ENCODE peak calls at places on chromosomes 4 and X, in ten cellular contexts. G is HCT116, N is epithelial cell of esophagus, K is right lobe of liver, P is transverse colon, D is lower leg skin, F is MM.1S, O is breast epithelium, L is right atrium auricular region, Q is left lung. C is an unnamed sample.

GRCh38 chrX:73401591-73402266 is 45.1 kb upstream of the CDX4 start:
- DNase-seq in L (no peak), Q (no peak), N (no peak), D (no peak), O (no peak), K (no peak), P (no peak), G (no peak), F (no peak), C (no peak)

GRCh38 chr4:39304651-39305050 is 61.5 kb downstream of the RFC1 start:
- DNase-seq in D (no peak), O (no peak), P (no peak), G (no peak), L (no peak), Q (no peak), F (no peak), N (no peak), K (no peak), C (peak)

GRCh38 chr4:57077550-57078311 is 32.5 kb downstream of the IGFBP7 start:
- DNase-seq in P (no peak), L (no peak), K (no peak), F (no peak), G (no peak), Q (no peak), O (no peak), D (no peak), N (peak), C (peak)

GRCh38 chr4:169115897-169116254 is 105.8 kb upstream of the CBR4 start:
- DNase-seq in K (no peak), F (no peak), L (no peak), P (peak), D (no peak), G (peak), N (peak), O (no peak), Q (peak), C (peak)

GRCh38 chr4:108512615-108513505 is 107.5 kb upstream of the RPL34 start:
- DNase-seq in F (no peak), Q (no peak), G (no peak), L (no peak), O (peak), P (no peak), N (peak), K (no peak), D (no peak), C (peak)

GRCh38 chrX:55201930-55202579 is 18.1 kb upstream of the PAGE5 start:
- DNase-seq in K (no peak), P (no peak), G (no peak), O (no peak), N (peak), F (no peak), D (no peak), L (no peak), Q (no peak), C (no peak)

GRCh38 chrX:149799095-149799721 is 17.5 kb downstream of the MAGEA9 start:
- DNase-seq in N (no peak), G (no peak), D (no peak), P (no peak), L (no peak), K (no peak), Q (no peak), O (no peak), F (no peak), C (no peak)

GRCh38 chrX:30971761-30972603 is 82.9 kb upstream of the TAB3 start:
- DNase-seq in D (no peak), L (no peak), P (peak), O (no peak), G (no peak), F (peak), Q (no peak), N (peak), K (no peak), C (no peak)

GRCh38 chrX:151779258-151779657 is 44.7 kb downstream of the CNGA2 start:
- DNase-seq in Q (no peak), G (no peak), K (no peak), L (peak), O (no peak), P (no peak), D (peak), N (no peak), F (no peak), C (no peak)

GRCh38 chr4:112403072-112403945 is 106.1 kb downstream of the ALPK1 start:
- DNase-seq in D (no peak), P (no peak), O (no peak), N (no peak), Q (no peak), G (no peak), F (no peak), K (no peak), L (no peak), C (no peak)

GRCh38 chr4:78706302-78706701 is 69.8 kb upstream of the BMP2K start:
- DNase-seq in G (no peak), Q (no peak), L (no peak), P (no peak), F (no peak), O (no peak), D (no peak), K (no peak), N (peak), C (no peak)

GRCh38 chr4:133802741-133803140 is 398.8 kb downstream of the PABPC4L start:
- DNase-seq in D (no peak), P (no peak), O (no peak), N (peak), K (no peak), F (no peak), Q (no peak), L (no peak), G (no peak), C (peak)

GRCh38 chr4:78534286-78534955 is 17.1 kb upstream of the ANXA3 start:
- DNase-seq in N (peak), Q (no peak), K (no peak), G (peak), O (peak), L (no peak), D (no peak), F (no peak), P (no peak), C (peak)

GRCh38 chrX:11724122-11725017 is 33.7 kb upstream of the MSL3 start:
- DNase-seq in G (peak), K (no peak), D (no peak), N (peak), L (no peak), F (peak), P (no peak), O (no peak), Q (no peak), C (peak)

GRCh38 chr4:147017081-147017480 is 71.4 kb upstream of the TTC29 start:
- DNase-seq in F (no peak), P (no peak), L (no peak), G (no peak), N (peak), K (no peak), O (no peak), D (no peak), Q (no peak), C (no peak)

GRCh38 chr4:144649646-144650045 is 3.7 kb downstream of the HHIP start:
- DNase-seq in D (no peak), L (no peak), O (no peak), N (no peak), F (no peak), P (no peak), G (no peak), K (no peak), Q (no peak), C (no peak)

GRCh38 chr4:170979736-170980135 is 833.5 kb upstream of the GALNTL6 start:
- DNase-seq in N (no peak), L (no peak), K (no peak), G (no peak), D (no peak), Q (no peak), P (no peak), F (no peak), O (peak), C (no peak)

GRCh38 chr4:38177792-38178665 is 217.8 kb downstream of the PTTG2 start:
- DNase-seq in P (peak), O (no peak), D (peak), G (no peak), K (peak), N (peak), Q (peak), L (peak), F (peak), C (no peak)

GRCh38 chr4:109978704-109979103 is 66.0 kb downstream of the EGF start:
- DNase-seq in F (no peak), G (no peak), Q (no peak), N (no peak), D (no peak), L (no peak), K (no peak), P (no peak), O (no peak), C (no peak)

GRCh38 chr4:87493147-87493546 is 36.0 kb downstream of the SPARCL1 start:
- DNase-seq in L (no peak), D (no peak), N (no peak), G (no peak), Q (no peak), O (no peak), K (no peak), F (no peak), P (no peak), C (no peak)

GRCh38 chrX:8036914-8037313 is 109.7 kb upstream of the PNPLA4 start:
- DNase-seq in G (no peak), O (no peak), P (no peak), N (no peak), D (no peak), Q (no peak), F (no peak), K (no peak), L (no peak), C (no peak)

GRCh38 chrX:39017062-39017461 is 215.8 kb downstream of the MID1IP1 start:
- DNase-seq in Q (no peak), P (no peak), G (no peak), F (no peak), N (no peak), L (no peak), K (peak), D (no peak), O (no peak), C (no peak)

GRCh38 chrX:123504630-123505270 is 228.1 kb downstream of the THOC2 start:
- DNase-seq in P (no peak), K (no peak), L (no peak), O (no peak), D (no peak), G (no peak), Q (no peak), F (no peak), N (no peak), C (no peak)

GRCh38 chr4:167222098-167222497 is 12.2 kb downstream of the SPOCK3 start:
- DNase-seq in L (no peak), P (no peak), N (no peak), O (no peak), K (no peak), Q (no peak), F (peak), D (no peak), G (no peak), C (no peak)

GRCh38 chr4:89939994-89940393 is 45.3 kb downstream of the MMRN1 start:
- DNase-seq in L (no peak), K (no peak), O (no peak), F (no peak), N (no peak), G (no peak), Q (no peak), D (no peak), P (no peak), C (peak)

DNA sequence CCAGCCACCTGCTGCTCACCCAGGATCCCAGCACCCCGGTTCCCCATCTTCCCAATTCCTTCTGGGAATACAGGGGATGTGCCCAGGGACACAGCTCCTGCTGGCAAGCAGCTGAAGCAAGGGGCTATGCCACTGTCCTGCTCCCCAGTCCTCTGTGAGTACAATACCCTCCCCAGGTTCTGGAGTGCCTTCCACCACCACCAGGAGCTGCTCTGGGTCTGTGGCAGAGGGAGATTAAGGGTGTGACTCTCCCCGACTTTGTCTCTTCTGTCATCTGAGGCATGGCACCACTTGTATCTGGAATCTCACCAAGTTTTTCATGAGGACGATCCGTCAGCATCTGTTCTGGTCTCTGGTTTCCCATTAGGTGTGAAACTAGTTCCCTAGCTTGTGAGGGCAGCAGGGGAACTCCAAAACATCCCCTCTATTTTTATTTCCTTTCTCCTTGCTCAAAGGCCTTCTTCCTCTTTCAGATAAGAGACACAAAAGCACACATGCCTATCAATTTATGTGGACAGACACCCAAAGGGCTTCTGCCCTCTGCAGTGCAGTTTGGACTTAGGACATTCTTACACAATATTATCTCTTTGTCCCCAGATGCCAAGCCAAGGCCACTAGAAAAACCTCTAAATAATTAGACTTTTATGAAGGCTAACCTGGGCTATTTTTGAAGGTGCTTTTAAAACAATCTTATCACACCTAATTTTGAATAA is 26.8 kb downstream of the MGST2 start:
- DNase-seq in D (peak), G (no peak), L (no peak), Q (no peak), P (no peak), O (no peak), F (no peak), K (no peak), N (peak), C (no peak)
- TF ChIP-seq CTCF in D (no peak), G (no peak), L (peak), Q (no peak), P (no peak), O (no peak), F (peak), K (peak), N (peak), C (peak)

GRCh38 chr4:69800599-69800998 is 40.2 kb upstream of the SULT1B1 start:
- DNase-seq in N (peak), K (no peak), Q (no peak), G (no peak), P (no peak), L (no peak), D (no peak), O (no peak), F (no peak), C (no peak)
- H3K4me3 ChIP-seq in N (no peak), K (no peak), Q (no peak), G (no peak), P (no peak), L (no peak), D (no peak), O (no peak), F (no peak), C (no peak)

GRCh38 chrX:19881559-19881958 is 5.8 kb downstream of the SH3KBP1 start:
- DNase-seq in K (no peak), F (no peak), Q (no peak), N (no peak), G (no peak), P (no peak), D (no peak), L (no peak), O (no peak), C (no peak)

GRCh38 chrX:19877431-19877830 is 10.0 kb downstream of the SH3KBP1 start:
- DNase-seq in Q (no peak), D (no peak), L (no peak), K (no peak), N (no peak), P (no peak), F (no peak), O (no peak), G (no peak), C (no peak)

GRCh38 chrX:19879181-19879580 is 8.2 kb downstream of the SH3KBP1 start:
- DNase-seq in Q (no peak), N (no peak), D (peak), F (no peak), K (no peak), G (no peak), P (no peak), L (no peak), O (no peak), C (no peak)

GRCh38 chrX:19882066-19882775 is 5.2 kb downstream of the SH3KBP1 start:
- DNase-seq in Q (no peak), L (no peak), P (no peak), G (no peak), D (peak), K (no peak), O (no peak), N (no peak), F (no peak), C (no peak)

DNA sequence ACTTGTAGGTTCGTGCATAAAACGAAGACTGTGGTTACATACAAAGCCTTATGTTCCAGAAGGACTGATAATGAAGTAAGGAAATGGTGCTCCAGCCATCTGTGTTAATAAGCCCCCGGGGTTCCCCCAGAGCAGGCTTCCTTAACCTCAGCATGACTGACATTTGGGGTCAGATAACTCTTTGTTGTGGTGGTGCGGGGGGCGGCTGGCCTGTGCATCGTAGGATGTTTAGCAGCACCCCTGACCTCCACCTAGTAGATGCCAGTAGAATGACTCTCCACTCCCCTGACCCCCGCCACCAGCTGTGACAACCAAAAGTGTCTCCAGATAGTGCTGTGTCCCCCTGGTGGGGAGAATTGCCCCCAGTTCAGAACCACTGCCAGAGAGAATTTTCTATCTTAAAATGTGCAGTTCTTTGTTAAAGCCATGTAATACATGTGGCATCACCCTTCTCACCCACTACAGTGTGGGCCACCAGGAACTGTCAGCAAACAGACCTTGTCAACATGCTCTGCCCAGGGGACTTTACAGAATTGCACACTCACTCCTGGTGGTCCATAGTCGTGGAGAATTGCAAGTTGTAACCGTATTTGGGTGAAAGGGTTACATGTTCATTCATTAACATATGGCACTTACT is 7.5 kb downstream of the SH3KBP1 start:
- DNase-seq in K (no peak), D (peak), Q (no peak), N (no peak), O (no peak), P (no peak), L (no peak), G (no peak), F (no peak), C (no peak)
- TF ChIP-seq CTCF in K (no peak), D (no peak), Q (no peak), N (no peak), O (no peak), P (no peak), L (no peak), G (no peak), F (no peak), C (no peak)

GRCh38 chr4:7912826-7913225 is 26.8 kb downstream of the AFAP1 start:
- DNase-seq in G (no peak), F (no peak), L (peak), K (no peak), N (no peak), O (no peak), P (no peak), Q (no peak), D (peak), C (no peak)

GRCh38 chr4:7909966-7910720 is 29.5 kb downstream of the AFAP1 start:
- DNase-seq in D (no peak), F (no peak), P (no peak), L (no peak), K (no peak), Q (peak), O (no peak), N (peak), G (no peak), C (no peak)

GRCh38 chr4:7910721-7911015 is 29.0 kb downstream of the AFAP1 start:
- DNase-seq in P (no peak), K (no peak), Q (no peak), F (no peak), D (no peak), O (no peak), G (no peak), N (no peak), L (no peak), C (no peak)

GRCh38 chr4:7909463-7909862 is 30.2 kb downstream of the AFAP1 start:
- DNase-seq in L (no peak), Q (no peak), N (peak), O (no peak), D (no peak), K (no peak), F (no peak), P (no peak), G (no peak), C (no peak)

GRCh38 chr4:7911044-7911578 is 28.6 kb downstream of the AFAP1 start:
- DNase-seq in P (no peak), N (peak), L (no peak), Q (peak), O (no peak), K (no peak), G (no peak), F (no peak), D (no peak), C (no peak)
- H3K4me3 ChIP-seq in P (no peak), N (no peak), L (no peak), Q (no peak), O (no peak), K (no peak), G (no peak), F (no peak), D (no peak), C (no peak)

DNA sequence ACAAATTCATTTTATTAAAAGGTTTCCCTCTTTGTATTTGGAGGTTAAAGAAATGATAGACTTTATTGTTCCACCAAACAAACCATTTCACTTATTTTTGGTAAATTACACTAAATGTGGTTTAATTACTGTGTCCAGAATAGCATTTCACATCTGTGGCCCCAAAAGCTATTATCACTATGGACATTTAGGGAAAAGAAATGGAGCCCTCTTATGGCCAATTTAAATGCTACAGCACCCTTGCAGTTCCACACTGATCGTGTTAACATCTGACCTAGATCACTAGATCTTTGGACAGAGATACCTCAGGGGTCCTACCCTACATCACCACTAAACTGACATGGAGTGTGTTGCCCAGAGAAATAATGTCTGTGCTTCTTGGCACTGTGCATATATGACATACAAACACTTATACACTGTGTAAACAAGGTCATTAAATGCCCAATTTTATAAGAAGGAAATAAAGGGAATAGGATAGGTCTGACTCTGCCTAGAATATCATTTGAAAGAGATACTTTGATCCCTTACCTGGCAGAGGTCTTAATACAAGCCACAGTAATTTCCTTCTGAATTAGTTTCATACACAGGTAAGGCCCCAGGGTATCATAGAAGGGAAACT is 163.9 kb downstream of the KDR start:
- DNase-seq in L (no peak), P (no peak), F (peak), O (no peak), K (no peak), D (no peak), G (peak), Q (no peak), N (peak), C (peak)
- TF ChIP-seq CTCF in L (peak), P (peak), F (peak), O (peak), K (peak), D (no peak), G (peak), Q (peak), N (peak), C (peak)

DNA sequence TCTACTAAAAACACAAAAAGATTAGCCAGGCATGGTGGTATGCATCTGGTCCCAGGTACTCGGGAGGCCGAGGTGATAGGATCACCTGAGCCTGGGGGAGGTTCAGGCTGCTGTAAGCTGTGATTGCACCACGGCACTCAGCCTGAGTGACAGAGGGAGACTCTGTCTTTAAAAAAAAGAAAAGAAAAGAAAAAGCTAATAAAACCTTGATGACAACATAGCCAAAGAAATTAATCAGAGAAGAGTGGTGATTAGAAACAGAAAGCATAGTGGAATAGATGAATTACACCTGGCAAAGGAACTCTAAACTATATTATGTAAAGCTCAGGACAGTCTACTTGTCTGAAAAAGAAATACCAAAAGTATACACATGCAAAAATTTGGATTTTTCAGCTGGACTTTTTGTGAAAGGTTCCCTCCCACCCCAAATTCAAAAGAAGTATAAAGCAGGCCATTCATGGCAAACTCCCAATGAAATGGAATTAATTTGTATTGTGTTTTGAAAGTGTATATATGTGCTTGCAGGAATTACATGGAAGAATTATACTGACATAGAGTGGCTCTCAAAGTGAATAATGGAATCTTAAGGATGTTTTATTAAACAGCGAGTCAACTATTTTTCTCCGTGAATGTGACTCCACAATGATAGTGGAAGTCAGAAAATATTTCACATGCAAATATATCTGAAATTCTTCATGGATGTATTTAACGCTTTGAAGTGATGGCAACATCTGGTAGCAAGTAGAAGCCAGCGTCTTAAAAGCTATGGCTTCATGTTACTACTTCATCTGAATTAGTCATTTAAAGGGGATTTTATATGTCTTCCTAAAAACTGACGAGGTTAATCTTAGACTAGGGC is 22.1 kb downstream of the PLS3 start:
- DNase-seq in K (no peak), N (peak), L (no peak), P (no peak), G (no peak), O (no peak), D (no peak), Q (no peak), F (no peak), C (no peak)
- H3K4me3 ChIP-seq in K (no peak), N (no peak), L (no peak), P (no peak), G (no peak), O (no peak), D (no peak), Q (no peak), F (no peak), C (no peak)